ENCODE peak calls at places on chromosomes 12 and 14, in ten cellular contexts. N, C, Q, L, D, R, E, S, J and Z are unnamed samples.

GRCh38 chr12:131643581-131644452 is 67.1 kb upstream of the SFSWAP start:
- DNase-seq in S (peak), N (no peak), J (no peak), C (no peak), E (no peak), R (no peak), D (no peak), Q (no peak), L (no peak), Z (no peak)

GRCh38 chr14:105050551-105050897 is 14.7 kb downstream of the GPR132 start:
- DNase-seq in N (peak), Q (no peak), C (no peak), D (no peak), S (no peak), E (no peak), L (no peak), J (no peak), R (peak), Z (peak)

GRCh38 chr14:93991649-93992048 is 5.5 kb upstream of the CCDC197 start:
- DNase-seq in Q (no peak), R (no peak), J (no peak), N (no peak), S (no peak), C (no peak), D (no peak), E (no peak), L (no peak), Z (no peak)

GRCh38 chr12:26971963-26972362 is 33.7 kb downstream of the FGFR1OP2 start:
- DNase-seq in E (no peak), R (no peak), Q (peak), N (no peak), J (peak), C (no peak), L (no peak), S (peak), D (no peak), Z (no peak)

GRCh38 chr12:71438670-71439361 is 782 bp upstream of the LGR5 start:
- DNase-seq in R (no peak), J (no peak), C (no peak), S (peak), N (no peak), E (no peak), Q (no peak), L (peak), D (no peak), Z (peak)

GRCh38 chr12:47114481-47114892 is 34.7 kb upstream of the AMIGO2 start:
- DNase-seq in R (no peak), L (no peak), Q (no peak), S (no peak), N (no peak), E (peak), D (no peak), C (no peak), J (no peak), Z (no peak)

GRCh38 chr12:51124504-51124903 is 41.1 kb upstream of the CSRNP2 start:
- DNase-seq in D (no peak), N (no peak), R (no peak), S (no peak), Q (no peak), E (no peak), J (no peak), C (no peak), L (no peak), Z (no peak)

GRCh38 chr14:25237845-25238244 is 187.9 kb upstream of the STXBP6 start:
- DNase-seq in L (no peak), D (no peak), R (no peak), J (no peak), N (no peak), S (no peak), C (no peak), Q (no peak), E (peak), Z (no peak)

GRCh38 chr12:120457133-120457532 is 10.9 kb downstream of the GATC start:
- DNase-seq in Q (no peak), J (no peak), S (no peak), L (no peak), N (no peak), D (no peak), C (no peak), E (no peak), R (no peak), Z (peak)

GRCh38 chr12:131551675-131552074 is 159.2 kb upstream of the SFSWAP start:
- DNase-seq in J (no peak), E (no peak), L (no peak), C (no peak), R (no peak), N (no peak), Q (no peak), S (no peak), D (no peak), Z (no peak)

GRCh38 chr12:125873031-125873430 is 807.8 kb downstream of the AACS start:
- DNase-seq in S (no peak), C (no peak), L (peak), N (no peak), E (no peak), Q (no peak), D (no peak), R (no peak), J (no peak), Z (no peak)

GRCh38 chr14:104639889-104640548 is 35.4 kb upstream of the TMEM179 start:
- DNase-seq in L (peak), Q (peak), R (peak), N (peak), C (peak), E (peak), D (no peak), S (peak), J (peak), Z (peak)

GRCh38 chr12:130281157-130281799 is 56.4 kb upstream of the PIWIL1 start:
- DNase-seq in S (no peak), J (peak), N (peak), E (no peak), L (no peak), C (no peak), D (no peak), Q (no peak), R (no peak), Z (peak)

GRCh38 chr12:46763230-46763629 is 62.6 kb downstream of the SLC38A4 start:
- DNase-seq in R (no peak), D (no peak), L (no peak), S (no peak), Q (no peak), J (no peak), N (no peak), C (no peak), E (no peak), Z (no peak)

GRCh38 chr14:91744068-91744480 is 12.2 kb upstream of the CATSPERB start:
- DNase-seq in R (peak), Q (no peak), J (no peak), E (peak), D (peak), C (no peak), N (no peak), L (no peak), S (no peak), Z (peak)

GRCh38 chr12:32671930-32672785 is 6.9 kb upstream of the DNM1L start:
- DNase-seq in D (no peak), L (peak), C (no peak), Q (no peak), S (peak), E (peak), R (peak), J (no peak), N (no peak), Z (peak)

GRCh38 chr12:51055060-51055459 is 6.9 kb downstream of the LETMD1 start:
- DNase-seq in Q (no peak), R (no peak), E (no peak), S (no peak), C (no peak), N (no peak), L (no peak), D (no peak), J (no peak), Z (no peak)

GRCh38 chr12:111256629-111257434 is 112.1 kb downstream of the PHETA1 start:
- DNase-seq in J (no peak), S (no peak), R (no peak), Q (no peak), N (no peak), D (no peak), L (no peak), C (no peak), E (no peak), Z (no peak)

GRCh38 chr14:23351681-23352505 is 794 bp downstream of the SLC22A17 start:
- DNase-seq in L (no peak), R (no peak), S (no peak), C (no peak), D (no peak), E (no peak), J (no peak), Q (no peak), N (no peak), Z (no peak)

GRCh38 chr12:112353389-112353788 is 28.8 kb downstream of the HECTD4 start:
- DNase-seq in E (peak), R (no peak), Q (no peak), C (no peak), D (no peak), S (no peak), J (no peak), L (peak), N (no peak), Z (peak)

GRCh38 chr12:43285248-43285647 is 266.8 kb downstream of the ADAMTS20 start:
- DNase-seq in J (no peak), C (no peak), Q (no peak), N (no peak), L (peak), R (no peak), E (peak), D (peak), S (peak), Z (peak)

GRCh38 chr14:65027127-65027799 is 40.6 kb downstream of the FNTB start:
- DNase-seq in N (no peak), Q (no peak), D (no peak), L (no peak), R (no peak), C (no peak), S (no peak), E (no peak), J (no peak), Z (no peak)

GRCh38 chr12:49092086-49092815 is 2.4 kb downstream of the DHH start:
- DNase-seq in N (peak), L (peak), E (peak), C (peak), Q (peak), S (peak), R (no peak), J (peak), D (no peak), Z (peak)

GRCh38 chr12:96249196-96250118 is 55.3 kb downstream of the ELK3 start:
- DNase-seq in C (peak), E (peak), L (peak), S (no peak), J (no peak), Q (no peak), N (peak), D (no peak), R (no peak), Z (peak)

GRCh38 chr12:41882144-41882805 is 262.4 kb downstream of the GXYLT1 start:
- DNase-seq in D (no peak), E (no peak), C (no peak), S (no peak), R (no peak), N (no peak), L (no peak), J (no peak), Q (no peak), Z (no peak)

GRCh38 chr14:67420102-67420739 is 8.3 kb upstream of the PLEK2 start:
- DNase-seq in D (no peak), C (no peak), Q (peak), L (no peak), N (no peak), E (no peak), J (peak), S (no peak), R (no peak), Z (peak)

GRCh38 chr12:47773858-47774580 is 981 bp downstream of the SLC48A1 start:
- DNase-seq in L (no peak), N (no peak), D (no peak), S (no peak), J (no peak), R (no peak), C (peak), Q (no peak), E (no peak), Z (no peak)

GRCh38 chr14:104383931-104384775 is 195.4 kb upstream of the C14orf180 start:
- DNase-seq in J (no peak), L (no peak), Q (no peak), D (no peak), E (no peak), S (no peak), R (no peak), C (peak), N (no peak), Z (no peak)

GRCh38 chr14:35687335-35687939 is 121.7 kb downstream of the RALGAPA1 start:
- DNase-seq in R (no peak), S (peak), N (no peak), J (peak), D (no peak), L (peak), Q (peak), E (peak), C (no peak), Z (peak)

GRCh38 chr14:35875296-35875695 is 49.2 kb downstream of the BRMS1L start:
- DNase-seq in J (no peak), C (no peak), R (no peak), D (no peak), L (no peak), N (no peak), S (no peak), E (peak), Q (no peak), Z (no peak)

GRCh38 chr14:105710119-105711057 is 184.0 kb downstream of the TMEM121 start:
- DNase-seq in D (no peak), N (no peak), S (no peak), J (no peak), Q (no peak), R (no peak), L (no peak), E (no peak), C (no peak), Z (no peak)

GRCh38 chr12:71846322-71846940 is 6.9 kb downstream of the TBC1D15 start:
- DNase-seq in N (no peak), C (no peak), J (no peak), E (peak), Q (no peak), S (no peak), R (no peak), L (peak), D (no peak), Z (peak)

GRCh38 chr12:75482636-75483035 is 2.1 kb downstream of the GLIPR1 start:
- DNase-seq in L (no peak), C (no peak), J (no peak), S (peak), D (no peak), Q (no peak), R (no peak), N (no peak), E (peak), Z (peak)

GRCh38 chr12:68180792-68181744 is 21.5 kb upstream of the IFNG start:
- DNase-seq in J (peak), L (no peak), C (no peak), N (no peak), R (no peak), E (peak), S (no peak), Q (peak), D (no peak), Z (no peak)

GRCh38 chr14:99242238-99242637 is 29.8 kb downstream of the BCL11B start:
- DNase-seq in N (no peak), J (no peak), Q (no peak), S (no peak), C (no peak), R (no peak), E (no peak), L (no peak), D (no peak), Z (no peak)

GRCh38 chr12:122184522-122184921 is 1.6 kb downstream of the LRRC43 start:
- DNase-seq in L (no peak), S (peak), E (no peak), C (no peak), Q (no peak), D (no peak), N (no peak), R (no peak), J (no peak), Z (no peak)

GRCh38 chr14:104306450-104307040 is 168.2 kb downstream of the KIF26A start:
- DNase-seq in N (peak), L (no peak), Q (no peak), C (peak), S (no peak), E (no peak), D (no peak), J (no peak), R (no peak), Z (no peak)

GRCh38 chr14:69620211-69620611 is 8.8 kb downstream of the SUSD6 start:
- DNase-seq in R (no peak), N (no peak), Q (no peak), L (no peak), C (no peak), S (no peak), E (no peak), D (no peak), J (no peak), Z (no peak)

GRCh38 chr14:59267046-59267445 is 78.6 kb downstream of the DAAM1 start:
- DNase-seq in E (no peak), J (no peak), N (no peak), R (no peak), Q (no peak), D (no peak), L (no peak), S (peak), C (no peak), Z (no peak)

GRCh38 chr14:74875941-74876913 is at the start of gene PROX2:
- DNase-seq in L (no peak), S (no peak), D (no peak), E (peak), N (no peak), C (no peak), Q (no peak), J (peak), R (no peak), Z (peak)